ENCODE peak calls at places on chromosome 1, in seven cellular contexts. B is NCI-H2107; Q is stimulated activated naive B cell treated with anti-CD40 and anti-IgM and Interleukin-4, amounts not matched to agents 10 μg/mL and 1 μg/mL and 100 μg/mL, for 72 hours; Y is NCI-H1092; T is anterior cingulate cortex; W is Caco-2; N is psoas muscle. A is an unnamed sample.

GRCh38 chr1:26780344-26780957 is 7.3 kb upstream of the PIGV start:
- DNase-seq in W (no peak), Q (no peak), T (no peak), B (no peak), N (peak; percentile 52), Y (no peak), A (no peak)

GRCh38 chr1:221284028-221284427 is 404.8 kb downstream of the HLX start:
- DNase-seq in W (no peak), T (no peak), N (no peak), B (no peak), Q (no peak), Y (peak; percentile 8), A (no peak)

GRCh38 chr1:207847116-207847515 is 63.8 kb downstream of the CD34 start:
- DNase-seq in Y (no peak), T (no peak), B (no peak), N (no peak), W (no peak), Q (no peak), A (no peak)

GRCh38 chr1:65459397-65459768 is 38.9 kb downstream of the LEPR start:
- DNase-seq in N (no peak), Y (no peak), Q (no peak), B (peak; percentile 5), W (peak; percentile 14), T (no peak), A (no peak)

GRCh38 chr1:59485171-59485570 is 188.3 kb downstream of the FGGY start:
- DNase-seq in T (no peak), Q (no peak), B (no peak), Y (no peak), W (no peak), N (no peak), A (no peak)

GRCh38 chr1:168689726-168690602 is 39.0 kb downstream of the DPT start:
- DNase-seq in Y (no peak), B (no peak), T (no peak), W (no peak), Q (no peak), N (no peak), A (no peak)

GRCh38 chr1:93358293-93358692 is 12.6 kb downstream of the DR1 start:
- DNase-seq in Q (no peak), W (no peak), N (no peak), Y (no peak), B (no peak), T (no peak), A (no peak)

GRCh38 chr1:77614037-77614436 is 68.4 kb downstream of the ZZZ3 start:
- DNase-seq in Y (no peak), W (no peak), N (no peak), B (no peak), Q (no peak), T (no peak), A (no peak)

GRCh38 chr1:62589321-62589720 is 8.0 kb upstream of the ANGPTL3 start:
- DNase-seq in N (no peak), W (no peak), Q (no peak), B (no peak), T (no peak), Y (no peak), A (no peak)

GRCh38 chr1:183881387-183882084 is 76.6 kb downstream of the RGL1 start:
- DNase-seq in Y (peak; percentile 49), Q (no peak), B (no peak), N (peak; percentile 56), W (peak; percentile 73), T (peak; percentile 68), A (no peak)

GRCh38 chr1:204872262-204872881 is 1.7 kb downstream of the NFASC start:
- DNase-seq in N (no peak), W (no peak), T (no peak), B (no peak), Q (no peak), Y (no peak), A (no peak)

GRCh38 chr1:34176830-34177613 is at the start of gene C1orf94:
- DNase-seq in B (no peak), T (no peak), N (no peak), Q (no peak), Y (no peak), W (no peak), A (no peak)

GRCh38 chr1:23438545-23438944 is 14.0 kb upstream of the TCEA3 start:
- DNase-seq in W (no peak), T (no peak), Q (no peak), N (no peak), B (no peak), Y (no peak), A (no peak)

GRCh38 chr1:168893359-168893791 is 164.4 kb upstream of the DPT start:
- DNase-seq in Q (no peak), T (no peak), B (no peak), N (peak; percentile 84), Y (no peak), W (no peak), A (no peak)

GRCh38 chr1:101162736-101163405 is 73.9 kb upstream of the S1PR1 start:
- DNase-seq in N (no peak), Y (no peak), Q (no peak), W (no peak), T (no peak), B (no peak), A (no peak)

GRCh38 chr1:232428036-232428600 is 201.8 kb downstream of the SIPA1L2 start:
- DNase-seq in B (no peak), Q (no peak), W (no peak), T (no peak), Y (no peak), N (no peak), A (no peak)

GRCh38 chr1:162822391-162823200 is 32.1 kb downstream of the HSD17B7 start:
- DNase-seq in T (no peak), B (peak; percentile 60), W (peak; percentile 30), N (no peak), Y (peak; percentile 56), Q (peak; percentile 3), A (no peak)

GRCh38 chr1:178938959-178939317 is 68.1 kb upstream of the ANGPTL1 start:
- DNase-seq in Y (no peak), B (no peak), T (no peak), W (no peak), N (peak; percentile 92), Q (no peak), A (no peak)

GRCh38 chr1:151968058-151968457 is 25.6 kb downstream of the S100A10 start:
- DNase-seq in B (no peak), T (no peak), N (no peak), Y (no peak), Q (peak; percentile 11), W (peak; percentile 77), A (peak; percentile 66)

GRCh38 chr1:62905309-62905708 is 121.4 kb downstream of the ATG4C start:
- DNase-seq in W (no peak), N (no peak), B (peak; percentile 55), Y (peak; percentile 68), T (no peak), Q (no peak), A (no peak)

GRCh38 chr1:97999320-97999719 is 78.5 kb upstream of the DPYD start:
- DNase-seq in N (no peak), Y (no peak), B (no peak), W (no peak), T (no peak), Q (no peak), A (no peak)